ENCODE peak calls at places on chromosomes 11 and 22, in five cellular contexts. W, U, E, P and Y are unnamed samples.

GRCh38 chr11:75406338-75406777 is 7.0 kb downstream of the RPS3 start:
- DNase-seq in W (no peak), E (no peak), P (no peak), U (no peak), Y (no peak)

GRCh38 chr11:82978422-82979099 is 77.0 kb downstream of the DDIAS start:
- DNase-seq in P (no peak), U (peak; percentile 41), E (no peak), W (no peak), Y (no peak)

GRCh38 chr11:13256216-13256615 is 21.4 kb upstream of the BMAL1 start:
- DNase-seq in U (no peak), P (no peak), E (no peak), W (no peak), Y (no peak)

GRCh38 chr22:29782061-29782845 is 15.1 kb downstream of the UQCR10 start:
- DNase-seq in P (no peak), W (no peak), E (peak; percentile 74), U (peak; percentile 50), Y (no peak)

GRCh38 chr22:41285441-41285819 is 557 bp downstream of the RANGAP1 start:
- DNase-seq in E (peak; percentile 68), P (peak; percentile 36), U (peak; percentile 78), W (peak; percentile 42), Y (peak; percentile 38)

GRCh38 chr11:72793452-72794367 is at the start of gene STARD10:
- DNase-seq in P (peak; percentile 91), U (peak; percentile 97), W (peak; percentile 94), E (peak; percentile 96), Y (peak; percentile 96)

GRCh38 chr22:39931271-39931670 is 28.9 kb upstream of the TMA7B start:
- DNase-seq in E (no peak), W (no peak), U (no peak), P (no peak), Y (no peak)

GRCh38 chr11:83681045-83681781 is 395.0 kb upstream of the CCDC90B start:
- DNase-seq in U (no peak), P (no peak), W (no peak), E (no peak), Y (no peak)

GRCh38 chr22:36714110-36714509 is 10.6 kb upstream of the CACNG2 start:
- DNase-seq in E (no peak), P (no peak), W (no peak), U (no peak), Y (no peak)

GRCh38 chr22:46437990-46438389 is 99.4 kb downstream of the CELSR1 start:
- DNase-seq in E (no peak), W (no peak), U (no peak), P (no peak), Y (no peak)

GRCh38 chr11:113096661-113097060 is 135.4 kb downstream of the NCAM1 start:
- DNase-seq in P (no peak), U (no peak), E (no peak), W (no peak), Y (no peak)

GRCh38 chr11:122809861-122810260 is 28.4 kb upstream of the CRTAM start:
- DNase-seq in P (no peak), W (no peak), U (no peak), E (no peak), Y (no peak)

GRCh38 chr22:17477401-17477833 is 85.9 kb upstream of the SLC25A18 start:
- DNase-seq in P (no peak), W (peak; percentile 63), U (peak; percentile 84), E (no peak), Y (no peak)

GRCh38 chr11:59767212-59767611 is 12.0 kb downstream of the STX3 start:
- DNase-seq in E (no peak), U (no peak), W (no peak), P (no peak), Y (no peak)

GRCh38 chr11:120431633-120432032 is 79.9 kb upstream of the GRIK4 start:
- DNase-seq in P (no peak), E (no peak), W (no peak), U (peak; percentile 63), Y (no peak)

GRCh38 chr11:15757299-15757698 is 599.0 kb downstream of the SOX6 start:
- DNase-seq in U (no peak), E (no peak), W (no peak), P (no peak), Y (no peak)

GRCh38 chr11:130314184-130314748 is 451 bp downstream of the ZBTB44 start:
- DNase-seq in E (peak; percentile 79), W (peak; percentile 59), P (peak; percentile 49), U (peak; percentile 57), Y (peak; percentile 27)

GRCh38 chr11:42462558-42463310 is 849.1 kb upstream of the API5 start:
- DNase-seq in U (peak; percentile 55), P (no peak), E (no peak), W (no peak), Y (no peak)

GRCh38 chr11:25891960-25892359 is 440.0 kb upstream of the ANO3 start:
- DNase-seq in W (no peak), P (no peak), U (no peak), E (no peak), Y (no peak)

GRCh38 chr11:114291847-114292680 is 4.1 kb upstream of the NNMT start:
- DNase-seq in E (no peak), W (no peak), P (no peak), U (peak; percentile 84), Y (no peak)

DNA sequence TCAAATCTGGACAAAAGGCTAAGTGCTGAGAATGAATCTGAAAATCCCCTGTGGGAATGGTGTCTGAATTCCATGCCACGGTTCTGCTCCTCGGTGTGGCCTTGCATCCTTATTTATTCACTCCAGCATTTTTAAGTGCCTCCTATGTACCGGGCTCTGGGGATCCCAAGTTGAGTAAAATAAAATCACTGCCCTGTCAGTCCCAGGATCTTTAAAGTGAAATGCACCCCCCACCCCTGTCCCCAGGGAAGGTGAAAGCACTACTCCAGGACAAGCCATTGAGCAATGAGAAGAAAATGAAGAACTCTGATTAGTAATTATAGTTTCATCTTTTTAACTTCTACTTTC is 3.3 kb downstream of the LGR4 start:
- DNase-seq in U (no peak), E (no peak), P (no peak), W (no peak), Y (no peak)
- TF ChIP-seq CTCF in U (no peak), E (no peak), P (no peak), W (no peak), Y (no peak)

GRCh38 chr11:36153581-36153980 is 135.6 kb downstream of the COMMD9 start:
- DNase-seq in E (no peak), W (no peak), U (no peak), P (no peak), Y (no peak)
- TF ChIP-seq CTCF in E (no peak), W (no peak), U (no peak), P (peak; percentile 32), Y (no peak)

GRCh38 chr11:61280883-61281580 is 14.1 kb downstream of the VWCE start:
- DNase-seq in U (no peak), W (no peak), P (no peak), E (no peak), Y (no peak)

GRCh38 chr11:61281581-61282250 is 13.4 kb downstream of the VWCE start:
- DNase-seq in P (peak; percentile 39), U (peak; percentile 57), E (peak; percentile 81), W (no peak), Y (no peak)

GRCh38 chr11:61279934-61280656 is 15.0 kb downstream of the VWCE start:
- DNase-seq in U (no peak), W (no peak), P (no peak), E (no peak), Y (no peak)

GRCh38 chr11:61277973-61278565 is 17.0 kb downstream of the VWCE start:
- DNase-seq in P (no peak), E (no peak), W (no peak), U (no peak), Y (no peak)

GRCh38 chr11:61283613-61284012 is 11.5 kb downstream of the VWCE start:
- DNase-seq in P (no peak), E (no peak), U (no peak), W (no peak), Y (no peak)
- TF ChIP-seq CTCF in P (no peak), E (no peak), U (no peak), W (no peak), Y (no peak)

DNA sequence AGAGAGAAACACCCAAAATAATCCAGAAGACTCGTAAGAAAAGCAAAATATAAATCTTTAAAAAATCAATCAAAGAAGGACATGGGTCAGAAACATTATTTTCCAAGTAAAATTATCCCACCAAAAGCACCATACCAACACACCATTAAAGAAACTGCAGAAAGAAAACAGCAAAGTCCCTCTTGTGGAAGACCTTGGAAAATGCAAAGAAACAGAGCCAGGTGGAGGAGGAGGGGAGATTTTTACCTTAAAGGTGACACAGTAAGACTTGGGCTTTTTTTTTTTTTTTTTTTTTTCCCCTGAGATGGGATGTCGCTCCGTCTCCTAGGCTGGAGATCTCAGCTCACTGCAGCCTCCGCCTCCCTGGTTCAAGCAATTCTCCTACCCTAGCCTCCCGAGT is 123.8 kb downstream of the LARGE1 start:
- DNase-seq in U (no peak), W (no peak), E (no peak), P (no peak), Y (no peak)
- TF ChIP-seq CTCF in U (no peak), W (no peak), E (no peak), P (peak; percentile 31), Y (no peak)